ENCODE peak calls at places on chromosomes 3 and 15, in five cellular contexts. V is GM12892, Z is mucosa of gallbladder, H is ovary, R is HFFc6. P is an unnamed sample.

GRCh38 chr3:125160911-125161371 is 51.6 kb downstream of the SLC12A8 start:
- DNase-seq in H (no peak), R (no peak), Z (peak), V (no peak), P (no peak)

GRCh38 chr3:144221771-144222170 is 250.1 kb downstream of the DIPK2A start:
- DNase-seq in H (no peak), V (no peak), R (no peak), Z (no peak), P (no peak)

GRCh38 chr3:159239054-159239453 is 437.2 kb downstream of the MFSD1 start:
- DNase-seq in Z (no peak), V (no peak), H (no peak), R (no peak), P (no peak)

GRCh38 chr3:134253475-134254231 is 3.0 kb upstream of the RYK start:
- DNase-seq in V (no peak), H (no peak), Z (no peak), R (no peak), P (no peak)

GRCh38 chr15:63663906-63664305 is 66.7 kb downstream of the FBXL22 start:
- DNase-seq in V (no peak), Z (no peak), H (no peak), R (no peak), P (no peak)

GRCh38 chr3:9211155-9211950 is 38.1 kb downstream of the SRGAP3 start:
- DNase-seq in V (no peak), Z (no peak), R (peak), H (no peak), P (no peak)

GRCh38 chr3:128324911-128325592 is 141.6 kb downstream of the DNAJB8 start:
- DNase-seq in V (no peak), H (no peak), Z (no peak), R (no peak), P (no peak)

GRCh38 chr15:69026355-69026754 is 11.9 kb downstream of the NOX5 start:
- DNase-seq in Z (no peak), H (no peak), V (no peak), R (no peak), P (no peak)

GRCh38 chr3:188914556-188914955 is 257.2 kb upstream of the TPRG1 start:
- DNase-seq in Z (no peak), V (no peak), R (peak), H (no peak), P (no peak)

GRCh38 chr3:184377374-184377773 is 633 bp downstream of the THPO start:
- DNase-seq in R (no peak), H (no peak), Z (no peak), V (no peak), P (no peak)